ENCODE peak calls at places on chromosomes 12 and 14, in five cellular contexts. R, K, W, J and O are unnamed samples.

GRCh38 chr12:111085100-111085499 is 164.7 kb upstream of the MYL2 start:
- DNase-seq in W (no peak), J (no peak), K (no peak), R (no peak), O (no peak)

GRCh38 chr12:15494329-15495046 is 172.2 kb downstream of the PTPRO start:
- DNase-seq in K (no peak), R (no peak), J (no peak), W (no peak), O (no peak)

GRCh38 chr12:50579757-50580267 is 75.0 kb downstream of the DIP2B start:
- DNase-seq in R (no peak), W (no peak), J (no peak), K (no peak), O (no peak)

GRCh38 chr12:80400591-80400991 is 43.4 kb upstream of the PTPRQ start:
- DNase-seq in W (no peak), J (peak), K (no peak), R (no peak), O (peak)

GRCh38 chr12:64916431-64916830 is 92.0 kb downstream of the TBC1D30 start:
- DNase-seq in K (no peak), W (no peak), R (no peak), J (no peak), O (no peak)

GRCh38 chr12:113204806-113205205 is 16.5 kb upstream of the TPCN1 start:
- DNase-seq in J (no peak), R (no peak), K (no peak), W (no peak), O (no peak)

GRCh38 chr14:64703393-64704144 is 655 bp upstream of the PLEKHG3 start:
- DNase-seq in R (no peak), K (no peak), J (no peak), W (no peak), O (no peak)

GRCh38 chr14:92659765-92660561 is 88.5 kb downstream of the LGMN start:
- DNase-seq in K (no peak), W (no peak), R (no peak), J (peak), O (no peak)

GRCh38 chr12:118432812-118433540 is 56.6 kb downstream of the SUDS3 start:
- DNase-seq in J (no peak), W (no peak), K (no peak), R (no peak), O (no peak)